ENCODE peak calls at places on chromosomes 2 and 18, in eight cellular contexts. W is spleen, C is testis, S is K562, Y is uterus, B is prostate gland, U is A549, T is thyroid gland. V is an unnamed sample.
A peak's percentile ranks its signal among the peaks of the same experiment; 100 is the strongest.

GRCh38 chr2:24435391-24436316 is 55.4 kb upstream of the NCOA1 start:
- DNase-seq in W (no peak), C (peak; percentile 87), S (no peak), Y (peak; percentile 83), B (peak; percentile 75), U (no peak), T (peak; percentile 62), V (no peak)

GRCh38 chr2:206084870-206085741 is 868 bp downstream of the INO80D start:
- DNase-seq in W (peak; percentile 89), C (peak; percentile 45), S (peak; percentile 40), Y (peak; percentile 31), B (peak; percentile 21), U (no peak), T (peak; percentile 46), V (peak; percentile 83)

GRCh38 chr2:145108385-145108784 is 588.5 kb upstream of the ZEB2 start:
- DNase-seq in W (no peak), C (no peak), S (no peak), Y (no peak), B (no peak), U (no peak), T (peak; percentile 2), V (no peak)

GRCh38 chr2:88190808-88191721 is 20.9 kb downstream of the THNSL2 start:
- DNase-seq in W (no peak), C (peak; percentile 55), S (peak; percentile 68), Y (no peak), B (no peak), U (peak; percentile 40), T (peak; percentile 17), V (peak; percentile 78)

GRCh38 chr2:134273240-134273983 is 19.5 kb downstream of the MGAT5 start:
- DNase-seq in W (no peak), C (no peak), S (no peak), Y (no peak), B (no peak), U (no peak), T (no peak), V (no peak)

GRCh38 chr18:51437280-51438271 is 240.1 kb upstream of the MEX3C start:
- DNase-seq in W (no peak), C (peak; percentile 31), S (no peak), Y (no peak), B (no peak), U (no peak), T (peak; percentile 6), V (no peak)

GRCh38 chr2:44844651-44845270 is 96.7 kb upstream of the SIX3 start:
- DNase-seq in W (no peak), C (no peak), S (no peak), Y (no peak), B (no peak), U (no peak), T (no peak), V (no peak)

GRCh38 chr2:216006164-216006663 is 7.1 kb downstream of the MREG start:
- DNase-seq in W (peak; percentile 79), C (peak; percentile 63), S (peak; percentile 53), Y (no peak), B (peak; percentile 49), U (no peak), T (no peak), V (peak; percentile 31)

GRCh38 chr18:73952296-73952946 is 195.2 kb downstream of the FBXO15 start:
- DNase-seq in W (no peak), C (no peak), S (no peak), Y (no peak), B (no peak), U (no peak), T (no peak), V (no peak)

GRCh38 chr2:68620762-68621161 is 22.6 kb upstream of the PROKR1 start:
- DNase-seq in W (no peak), C (no peak), S (no peak), Y (no peak), B (no peak), U (no peak), T (no peak), V (no peak)

GRCh38 chr2:162330881-162331280 is 12.4 kb upstream of the IFIH1 start:
- DNase-seq in W (no peak), C (no peak), S (no peak), Y (no peak), B (no peak), U (no peak), T (no peak), V (no peak)

GRCh38 chr18:2325308-2325849 is 245.9 kb downstream of the METTL4 start:
- DNase-seq in W (no peak), C (peak; percentile 74), S (peak; percentile 91), Y (no peak), B (no peak), U (no peak), T (no peak), V (peak; percentile 88)

GRCh38 chr18:13051950-13052349 is 60.8 kb downstream of the CEP192 start:
- DNase-seq in W (peak; percentile 83), C (no peak), S (no peak), Y (no peak), B (no peak), U (no peak), T (no peak), V (no peak)

GRCh38 chr2:120613742-120614481 is 121.8 kb upstream of the GLI2 start:
- DNase-seq in W (no peak), C (no peak), S (no peak), Y (no peak), B (no peak), U (no peak), T (no peak), V (no peak)

GRCh38 chr2:85577386-85578242 is at the start of gene VAMP8:
- DNase-seq in W (peak; percentile 91), C (no peak), S (peak; percentile 77), Y (no peak), B (peak; percentile 94), U (no peak), T (peak; percentile 92), V (peak; percentile 56)
- TF ChIP-seq POLR2A in W (no peak), C (no peak), S (peak; percentile 75), Y (no peak), B (peak; percentile 71), U (no peak), T (peak; percentile 76), V (peak; percentile 46)

DNA sequence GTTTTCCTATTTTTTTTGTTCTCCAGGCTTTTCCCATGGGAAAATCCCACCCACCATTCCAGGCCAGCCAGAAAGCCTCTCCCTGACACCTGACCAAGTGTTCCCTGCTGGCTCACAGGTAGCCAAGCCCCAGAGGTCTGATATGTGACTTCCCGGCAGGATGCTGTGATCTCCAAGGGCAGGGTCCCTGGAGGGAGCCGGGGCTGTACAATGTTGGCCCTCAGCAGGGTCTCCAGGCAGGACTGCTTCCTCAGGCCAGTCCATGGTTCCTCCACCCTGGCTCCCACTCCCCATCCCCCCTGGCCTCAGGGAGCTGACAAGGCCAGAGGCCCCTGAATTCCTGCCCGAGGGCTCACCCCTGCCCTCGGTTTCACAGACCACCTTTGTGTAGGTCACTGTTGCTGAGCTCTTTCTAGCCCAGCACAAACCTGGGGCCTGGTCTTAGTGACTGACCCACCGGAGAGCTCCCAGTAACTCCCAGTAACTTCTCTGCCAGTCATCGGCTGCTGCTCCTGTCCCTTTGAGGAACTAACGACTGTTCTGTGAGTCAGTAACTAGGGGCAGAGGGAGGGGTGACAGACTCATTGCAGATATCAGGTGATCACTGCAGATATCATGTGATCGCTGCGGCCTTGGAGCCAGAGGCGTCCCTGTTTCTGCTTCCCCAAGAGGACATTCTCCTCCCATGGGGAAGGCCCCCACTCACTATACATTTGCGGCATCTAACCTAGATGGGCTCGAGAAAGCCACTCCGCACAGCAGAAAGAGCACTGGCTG is 38.7 kb downstream of the SDC1 start:
- DNase-seq in W (no peak), C (peak; percentile 40), S (peak; percentile 73), Y (no peak), B (no peak), U (peak; percentile 42), T (no peak), V (peak; percentile 70)
- TF ChIP-seq POLR2A in W (no peak), C (no peak), S (no peak), Y (no peak), B (peak; percentile 28), U (no peak), T (no peak), V (no peak)

DNA sequence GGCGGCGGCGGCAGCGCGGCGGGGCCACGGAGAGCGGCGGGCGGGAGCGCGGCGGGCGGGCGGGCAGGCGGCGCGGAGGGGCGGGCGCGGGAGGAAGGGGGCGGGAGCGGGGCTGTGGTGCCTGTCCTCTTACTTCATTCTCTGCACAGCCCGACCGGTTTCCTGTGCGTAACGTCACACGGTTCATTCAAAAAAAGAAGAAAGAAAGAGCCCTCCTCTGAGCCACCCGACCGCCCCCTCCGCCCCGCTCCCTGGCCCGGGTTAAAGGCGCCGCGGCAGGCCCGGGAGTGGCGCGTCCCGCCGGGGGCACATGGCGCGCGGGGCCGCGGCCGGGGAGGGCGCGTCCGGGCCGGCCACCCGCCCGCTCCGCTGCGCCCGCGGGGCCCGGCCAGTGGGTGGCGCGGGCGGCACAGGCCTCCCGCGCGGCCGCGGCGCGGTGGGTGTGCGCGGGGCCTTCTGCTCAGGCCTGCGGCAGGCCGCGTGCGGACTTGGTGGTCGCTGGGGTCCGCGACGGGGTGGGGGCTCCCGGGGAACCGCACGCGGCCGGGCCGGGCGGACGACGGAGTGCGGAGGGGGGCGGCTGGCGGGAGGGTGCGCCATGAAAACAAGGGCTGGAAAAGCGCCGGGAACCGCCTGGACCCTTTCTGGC is 596 bp upstream of the BCL2 start:
- DNase-seq in W (peak; percentile 95), C (peak; percentile 90), S (peak; percentile 56), Y (peak; percentile 87), B (peak; percentile 83), U (peak; percentile 28), T (peak; percentile 90), V (peak; percentile 90)
- TF ChIP-seq POLR2A in W (no peak), C (no peak), S (no peak), Y (peak; percentile 3), B (no peak), U (no peak), T (peak; percentile 46), V (no peak)

DNA sequence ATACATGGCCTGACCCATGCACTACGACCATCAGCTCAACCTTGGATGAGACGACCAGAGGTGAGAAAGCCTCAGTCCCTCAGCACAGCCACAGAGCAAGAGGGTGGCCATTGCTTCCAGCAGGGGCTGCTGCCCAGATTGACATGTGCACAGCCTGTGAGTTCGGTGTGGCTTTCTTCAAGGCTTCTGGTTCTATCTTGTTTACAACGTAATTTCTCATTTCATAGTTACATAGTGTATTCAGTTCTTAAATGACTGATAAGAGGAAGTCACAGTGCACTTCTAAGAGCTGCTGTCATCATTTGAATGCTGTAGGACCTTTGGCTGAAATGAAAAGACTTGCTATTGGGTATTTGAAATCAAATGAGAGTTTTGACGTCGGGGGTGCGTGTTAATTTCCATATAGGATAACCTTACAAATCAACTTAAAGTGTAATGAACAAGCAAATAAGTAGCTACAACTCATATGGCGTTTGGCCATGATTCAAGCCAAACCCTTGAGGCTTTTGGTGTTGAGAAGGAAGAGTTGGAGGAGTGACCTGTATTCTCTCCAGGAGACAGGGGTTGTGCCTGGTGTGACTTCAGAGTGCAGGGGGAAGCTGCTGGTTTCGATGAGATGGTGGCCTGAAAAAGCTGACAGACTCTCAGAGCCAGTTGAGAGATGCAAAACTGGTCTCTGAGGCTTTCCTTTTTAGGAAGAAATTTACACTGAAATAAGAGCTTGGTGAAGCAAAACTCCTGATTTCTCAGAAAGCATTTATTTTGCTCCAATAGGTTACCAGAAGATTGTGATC is 51.0 kb downstream of the TSHZ1 start:
- DNase-seq in W (no peak), C (no peak), S (no peak), Y (no peak), B (no peak), U (no peak), T (no peak), V (no peak)
- TF ChIP-seq POLR2A in W (no peak), C (no peak), S (no peak), Y (no peak), B (no peak), U (no peak), T (no peak), V (no peak)

V was measured in erythroblast.